ENCODE peak calls at places on chromosomes 13 and 19, in nine cellular contexts. Q, E, A, Z, X, R, L, G and I are unnamed samples.

GRCh38 chr13:67259208-67259607 is 29.1 kb upstream of the PCDH9 start:
- DNase-seq in Q (no peak), E (no peak), A (no peak), Z (no peak), X (no peak), R (no peak), L (no peak), G (no peak), I (no peak)

GRCh38 chr19:12034196-12034595 is 1.3 kb downstream of the ZNF433 start:
- DNase-seq in Q (no peak), E (no peak), A (peak; percentile 73), Z (no peak), X (no peak), R (no peak), L (no peak), G (no peak), I (no peak)

GRCh38 chr13:43205421-43205820 is 182.0 kb downstream of the DNAJC15 start:
- DNase-seq in Q (no peak), E (no peak), A (no peak), Z (no peak), X (no peak), R (no peak), L (no peak), G (no peak), I (no peak)

GRCh38 chr19:29263305-29264080 is 50.5 kb upstream of the UQCRFS1 start:
- DNase-seq in Q (no peak), E (peak; percentile 41), A (peak; percentile 59), Z (peak; percentile 20), X (peak; percentile 30), R (no peak), L (no peak), G (no peak), I (peak; percentile 26)

GRCh38 chr13:106376411-106377112 is 158.9 kb downstream of the EFNB2 start:
- DNase-seq in Q (peak; percentile 66), E (no peak), A (peak; percentile 10), Z (peak; percentile 61), X (peak; percentile 92), R (peak; percentile 95), L (no peak), G (no peak), I (no peak)

GRCh38 chr19:10352764-10353671 is 13.6 kb upstream of the ICAM3 start:
- DNase-seq in Q (no peak), E (peak; percentile 84), A (peak; percentile 17), Z (peak; percentile 60), X (peak; percentile 49), R (no peak), L (no peak), G (no peak), I (peak; percentile 27)

GRCh38 chr19:15265849-15266248 is 33.6 kb upstream of the EPHX3 start:
- DNase-seq in Q (peak; percentile 82), E (peak; percentile 91), A (peak; percentile 100), Z (peak; percentile 95), X (peak; percentile 99), R (peak; percentile 97), L (peak; percentile 77), G (peak; percentile 73), I (peak; percentile 71)

GRCh38 chr13:30026093-30026492 is 175.7 kb upstream of the UBL3 start:
- DNase-seq in Q (no peak), E (no peak), A (no peak), Z (no peak), X (peak; percentile 68), R (peak; percentile 47), L (no peak), G (no peak), I (no peak)

GRCh38 chr19:45676851-45677263 is 8.8 kb downstream of the GIPR start:
- DNase-seq in Q (peak; percentile 33), E (no peak), A (peak; percentile 61), Z (no peak), X (no peak), R (no peak), L (no peak), G (no peak), I (no peak)

GRCh38 chr13:100130092-100130491 is 41.2 kb downstream of the PCCA start:
- DNase-seq in Q (no peak), E (no peak), A (no peak), Z (no peak), X (no peak), R (peak; percentile 73), L (no peak), G (no peak), I (no peak)

GRCh38 chr13:100130930-100131511 is 42.1 kb downstream of the PCCA start:
- DNase-seq in Q (no peak), E (no peak), A (no peak), Z (no peak), X (no peak), R (no peak), L (no peak), G (no peak), I (no peak)

GRCh38 chr13:100128838-100129237 is 39.9 kb downstream of the PCCA start:
- DNase-seq in Q (no peak), E (no peak), A (no peak), Z (no peak), X (no peak), R (no peak), L (no peak), G (no peak), I (no peak)

GRCh38 chr13:100129605-100130004 is 40.7 kb downstream of the PCCA start:
- DNase-seq in Q (no peak), E (no peak), A (no peak), Z (no peak), X (no peak), R (peak; percentile 27), L (no peak), G (no peak), I (no peak)

GRCh38 chr13:100131863-100132574 is 43.1 kb downstream of the PCCA start:
- DNase-seq in Q (no peak), E (no peak), A (no peak), Z (no peak), X (peak; percentile 62), R (peak; percentile 97), L (no peak), G (no peak), I (no peak)
- H3K36me3 ChIP-seq in Q (no peaks in the 10 kb centered on the region), E (no peaks in the 10 kb centered on the region), A (no peaks in the 10 kb centered on the region), Z (no peaks in the 10 kb centered on the region), X (no peaks in the 10 kb centered on the region), R (no peaks in the 10 kb centered on the region), L (no peaks in the 10 kb centered on the region), G (no peaks in the 10 kb centered on the region), I (no peaks in the 10 kb centered on the region)

GRCh38 chr13:74248477-74248876 is 114.3 kb upstream of the KLF12 start:
- DNase-seq in Q (no peak), E (no peak), A (no peak), Z (no peak), X (no peak), R (no peak), L (no peak), G (no peak), I (no peak)

GRCh38 chr13:74246398-74246975 is 112.3 kb upstream of the KLF12 start:
- DNase-seq in Q (no peak), E (no peak), A (no peak), Z (peak; percentile 16), X (peak; percentile 30), R (peak; percentile 38), L (no peak), G (no peak), I (no peak)

GRCh38 chr13:74243637-74244526 is 109.7 kb upstream of the KLF12 start:
- DNase-seq in Q (no peak), E (no peak), A (no peak), Z (no peak), X (peak; percentile 52), R (peak; percentile 59), L (no peak), G (no peak), I (no peak)
- TF ChIP-seq CTCF in Q (no peak), E (no peak), A (no peak), Z (no peak), X (no peak), R (no peak), L (no peak), G (no peak), I (no peak)

GRCh38 chr19:40231544-40232424 is 5.3 kb upstream of the CCNP start:
- DNase-seq in Q (no peak), E (no peak), A (no peak), Z (no peak), X (peak; percentile 15), R (no peak), L (no peak), G (no peak), I (no peak)

GRCh38 chr19:40232949-40233810 is 6.7 kb upstream of the CCNP start:
- DNase-seq in Q (no peak), E (no peak), A (no peak), Z (no peak), X (no peak), R (no peak), L (no peak), G (no peak), I (no peak)

GRCh38 chr19:40231057-40231456 is 4.6 kb upstream of the CCNP start:
- DNase-seq in Q (no peak), E (no peak), A (no peak), Z (no peak), X (no peak), R (no peak), L (no peak), G (no peak), I (no peak)

GRCh38 chr19:40233811-40234389 is 7.4 kb upstream of the CCNP start:
- DNase-seq in Q (no peak), E (no peak), A (no peak), Z (no peak), X (no peak), R (no peak), L (no peak), G (no peak), I (no peak)

DNA sequence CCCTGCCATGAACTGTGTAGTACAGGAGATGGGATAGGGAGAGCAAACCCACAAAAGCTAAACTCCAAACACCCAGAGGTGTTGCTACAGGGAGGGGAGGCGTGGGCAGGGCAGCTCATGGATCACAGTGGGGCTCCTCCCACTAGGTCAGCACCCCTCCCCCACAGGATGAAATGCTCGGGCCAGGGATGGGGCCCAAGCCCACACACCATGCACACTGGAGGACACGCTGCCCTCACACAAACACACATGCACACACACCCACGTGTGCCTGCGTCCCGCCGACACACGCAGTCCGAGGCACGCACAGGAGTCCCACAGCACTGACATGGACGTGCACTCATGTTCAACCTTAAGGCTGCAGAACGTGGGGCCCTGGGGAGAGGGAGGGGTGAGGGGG is 6.0 kb upstream of the CCNP start:
- DNase-seq in Q (no peak), E (no peak), A (no peak), Z (no peak), X (no peak), R (no peak), L (no peak), G (no peak), I (no peak)
- H3K36me3 ChIP-seq in Q (no peaks in the 10 kb centered on the region), E (no peaks in the 10 kb centered on the region), A (peaks cover 8% of the 10 kb centered on the region), Z (no peaks in the 10 kb centered on the region), X (peaks cover 10% of the 10 kb centered on the region), R (peaks cover 18% of the 10 kb centered on the region), L (peaks cover 45% of the 10 kb centered on the region), G (peaks cover 26% of the 10 kb centered on the region), I (peaks cover 3% of the 10 kb centered on the region)

DNA sequence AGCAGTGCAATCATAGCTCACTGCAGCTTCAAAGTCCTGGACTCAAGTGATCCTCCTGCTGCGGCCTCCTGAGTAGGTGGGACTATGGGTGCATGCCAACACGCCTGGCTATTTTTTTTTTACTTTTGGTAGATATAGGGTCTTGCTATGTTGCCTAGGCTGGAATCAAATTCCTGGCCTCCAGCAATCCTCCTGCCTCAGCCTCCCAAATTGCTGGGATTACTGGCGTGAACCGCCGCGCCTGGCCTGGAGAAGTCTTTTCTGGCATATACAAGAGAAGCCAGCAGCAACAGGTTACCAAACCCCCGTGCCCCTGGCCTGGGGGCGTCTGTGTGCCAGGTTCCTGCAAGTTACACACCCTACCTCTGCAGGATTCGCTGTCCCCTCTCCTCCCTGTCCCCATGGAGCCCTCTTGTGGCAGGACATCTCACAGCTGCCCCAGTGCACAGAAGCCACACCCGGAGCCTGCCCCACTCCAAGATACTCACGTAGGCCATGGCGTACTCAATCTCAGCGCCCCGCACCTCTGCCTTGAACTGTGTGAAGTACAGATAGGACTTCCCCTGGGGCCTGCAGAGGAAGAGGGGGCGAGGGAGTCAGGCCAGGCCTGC is 9.9 kb downstream of the MYDGF start:
- DNase-seq in Q (no peak), E (no peak), A (no peak), Z (no peak), X (no peak), R (peak; percentile 29), L (no peak), G (no peak), I (no peak)
- TF ChIP-seq CTCF in Q (no peak), E (peak; percentile 13), A (no peak), Z (no peak), X (no peak), R (peak; percentile 47), L (no peak), G (no peak), I (peak; percentile 41)